ENCODE peak calls at places on chromosomes 13 and 19, in ten cellular contexts. One of them, this sample, is unnamed.

GRCh38 chr13:50033696-50034095 is 18.5 kb downstream of the KCNRG start:
- DNase-seq in GM23338: no peak
- DNase-seq in HepG2: no peak
- DNase-seq in upper lobe of left lung: no peak
- DNase-seq in stomach: no peak
- DNase-seq in breast epithelium: no peak
- DNase-seq in transverse colon: no peak
- DNase-seq in SK-N-SH: no peak
- DNase-seq in endothelial cell of umbilical vein: no peak
- DNase-seq in suprapubic skin: no peak
- DNase-seq in this sample: no peak

GRCh38 chr19:29287061-29287460 is 74.1 kb upstream of the UQCRFS1 start:
- DNase-seq in endothelial cell of umbilical vein: no peak
- DNase-seq in GM23338: no peak
- DNase-seq in upper lobe of left lung: peak; percentile 7
- DNase-seq in transverse colon: no peak
- DNase-seq in stomach: no peak
- DNase-seq in breast epithelium: no peak
- DNase-seq in SK-N-SH: peak; percentile 47
- DNase-seq in HepG2: no peak
- DNase-seq in suprapubic skin: no peak
- DNase-seq in this sample: no peak

GRCh38 chr13:76725211-76725610 is 161.0 kb downstream of the KCTD12 start:
- DNase-seq in HepG2: no peak
- DNase-seq in suprapubic skin: no peak
- DNase-seq in SK-N-SH: no peak
- DNase-seq in transverse colon: no peak
- DNase-seq in stomach: no peak
- DNase-seq in breast epithelium: no peak
- DNase-seq in endothelial cell of umbilical vein: peak; percentile 92
- DNase-seq in upper lobe of left lung: no peak
- DNase-seq in GM23338: no peak
- DNase-seq in this sample: no peak

GRCh38 chr13:20492641-20493040 is 33.0 kb downstream of the CRYL1 start:
- DNase-seq in stomach: no peak
- DNase-seq in upper lobe of left lung: no peak
- DNase-seq in HepG2: peak; percentile 46
- DNase-seq in breast epithelium: no peak
- DNase-seq in GM23338: peak; percentile 62
- DNase-seq in endothelial cell of umbilical vein: peak; percentile 40
- DNase-seq in SK-N-SH: no peak
- DNase-seq in suprapubic skin: no peak
- DNase-seq in transverse colon: peak; percentile 30
- DNase-seq in this sample: no peak

GRCh38 chr19:14649020-14649419 is 25.6 kb downstream of the ADGRE3 start:
- DNase-seq in breast epithelium: no peak
- DNase-seq in transverse colon: no peak
- DNase-seq in GM23338: no peak
- DNase-seq in stomach: no peak
- DNase-seq in SK-N-SH: no peak
- DNase-seq in endothelial cell of umbilical vein: no peak
- DNase-seq in HepG2: no peak
- DNase-seq in upper lobe of left lung: no peak
- DNase-seq in suprapubic skin: no peak
- DNase-seq in this sample: no peak

GRCh38 chr13:33285420-33286124 is at the start of gene STARD13:
- DNase-seq in endothelial cell of umbilical vein: peak; percentile 98
- DNase-seq in HepG2: peak; percentile 92
- DNase-seq in breast epithelium: peak; percentile 93
- DNase-seq in suprapubic skin: peak; percentile 97
- DNase-seq in stomach: peak; percentile 92
- DNase-seq in transverse colon: peak; percentile 93
- DNase-seq in upper lobe of left lung: peak; percentile 93
- DNase-seq in GM23338: peak; percentile 95
- DNase-seq in SK-N-SH: peak; percentile 51
- DNase-seq in this sample: peak; percentile 82

GRCh38 chr13:42985312-42986175 is 6.5 kb downstream of the EPSTI1 start:
- DNase-seq in SK-N-SH: peak; percentile 53
- DNase-seq in upper lobe of left lung: no peak
- DNase-seq in GM23338: no peak
- DNase-seq in breast epithelium: no peak
- DNase-seq in suprapubic skin: no peak
- DNase-seq in endothelial cell of umbilical vein: no peak
- DNase-seq in HepG2: no peak
- DNase-seq in stomach: peak; percentile 46
- DNase-seq in transverse colon: peak; percentile 81
- DNase-seq in this sample: no peak

GRCh38 chr19:46299004-46299509 is 2.2 kb downstream of the HIF3A start:
- DNase-seq in suprapubic skin: peak; percentile 95
- DNase-seq in GM23338: no peak
- DNase-seq in SK-N-SH: peak; percentile 99
- DNase-seq in stomach: peak; percentile 99
- DNase-seq in transverse colon: peak; percentile 98
- DNase-seq in breast epithelium: peak; percentile 91
- DNase-seq in endothelial cell of umbilical vein: peak; percentile 95
- DNase-seq in upper lobe of left lung: peak; percentile 95
- DNase-seq in HepG2: peak; percentile 54
- DNase-seq in this sample: peak; percentile 90

GRCh38 chr13:44879452-44880058 is 109.7 kb downstream of the NUFIP1 start:
- DNase-seq in stomach: no peak
- DNase-seq in SK-N-SH: peak; percentile 18
- DNase-seq in transverse colon: peak; percentile 31
- DNase-seq in HepG2: no peak
- DNase-seq in breast epithelium: no peak
- DNase-seq in suprapubic skin: no peak
- DNase-seq in GM23338: peak; percentile 51
- DNase-seq in upper lobe of left lung: peak; percentile 34
- DNase-seq in endothelial cell of umbilical vein: peak; percentile 48
- DNase-seq in this sample: no peak

GRCh38 chr19:1237754-1238372 is at the start of gene CBARP:
- DNase-seq in transverse colon: no peak
- DNase-seq in suprapubic skin: no peak
- DNase-seq in upper lobe of left lung: no peak
- DNase-seq in breast epithelium: no peak
- DNase-seq in GM23338: no peak
- DNase-seq in HepG2: no peak
- DNase-seq in endothelial cell of umbilical vein: no peak
- DNase-seq in SK-N-SH: peak; percentile 91
- DNase-seq in stomach: no peak
- DNase-seq in this sample: no peak

GRCh38 chr19:41543582-41543981 is 32.4 kb upstream of the CEACAM21 start:
- DNase-seq in GM23338: no peak
- DNase-seq in stomach: no peak
- DNase-seq in HepG2: no peak
- DNase-seq in transverse colon: no peak
- DNase-seq in suprapubic skin: no peak
- DNase-seq in endothelial cell of umbilical vein: no peak
- DNase-seq in upper lobe of left lung: no peak
- DNase-seq in SK-N-SH: no peak
- DNase-seq in breast epithelium: no peak
- DNase-seq in this sample: no peak

GRCh38 chr19:41548047-41548446 is 27.9 kb upstream of the CEACAM21 start:
- DNase-seq in stomach: no peak
- DNase-seq in transverse colon: no peak
- DNase-seq in GM23338: no peak
- DNase-seq in upper lobe of left lung: no peak
- DNase-seq in SK-N-SH: no peak
- DNase-seq in suprapubic skin: no peak
- DNase-seq in HepG2: no peak
- DNase-seq in breast epithelium: no peak
- DNase-seq in endothelial cell of umbilical vein: no peak
- DNase-seq in this sample: no peak

GRCh38 chr19:41546386-41546789 is 29.6 kb upstream of the CEACAM21 start:
- DNase-seq in transverse colon: peak; percentile 58
- DNase-seq in HepG2: no peak
- DNase-seq in upper lobe of left lung: peak; percentile 60
- DNase-seq in suprapubic skin: no peak
- DNase-seq in GM23338: no peak
- DNase-seq in SK-N-SH: no peak
- DNase-seq in endothelial cell of umbilical vein: no peak
- DNase-seq in stomach: no peak
- DNase-seq in breast epithelium: no peak
- DNase-seq in this sample: peak; percentile 87

GRCh38 chr19:41547569-41547968 is 28.4 kb upstream of the CEACAM21 start:
- DNase-seq in endothelial cell of umbilical vein: no peak
- DNase-seq in upper lobe of left lung: no peak
- DNase-seq in suprapubic skin: no peak
- DNase-seq in stomach: no peak
- DNase-seq in SK-N-SH: no peak
- DNase-seq in GM23338: no peak
- DNase-seq in breast epithelium: no peak
- DNase-seq in HepG2: no peak
- DNase-seq in transverse colon: no peak
- DNase-seq in this sample: no peak

GRCh38 chr19:41545547-41545946 is 30.4 kb upstream of the CEACAM21 start:
- DNase-seq in upper lobe of left lung: no peak
- DNase-seq in SK-N-SH: no peak
- DNase-seq in breast epithelium: no peak
- DNase-seq in GM23338: no peak
- DNase-seq in transverse colon: no peak
- DNase-seq in HepG2: no peak
- DNase-seq in suprapubic skin: no peak
- DNase-seq in endothelial cell of umbilical vein: no peak
- DNase-seq in stomach: no peak
- DNase-seq in this sample: no peak
- H3K4me1 ChIP-seq in upper lobe of left lung: peaks cover 28% of the 10 kb centered on the region
- H3K4me1 ChIP-seq in SK-N-SH: no peaks in the 10 kb centered on the region
- H3K4me1 ChIP-seq in breast epithelium: no peaks in the 10 kb centered on the region
- H3K4me1 ChIP-seq in GM23338: peaks cover 28% of the 10 kb centered on the region
- H3K4me1 ChIP-seq in transverse colon: no peaks in the 10 kb centered on the region
- H3K4me1 ChIP-seq in HepG2: peaks cover 9% of the 10 kb centered on the region
- H3K4me1 ChIP-seq in suprapubic skin: peaks cover 7% of the 10 kb centered on the region
- H3K4me1 ChIP-seq in endothelial cell of umbilical vein: peaks cover 38% of the 10 kb centered on the region
- H3K4me1 ChIP-seq in stomach: no peaks in the 10 kb centered on the region
- H3K4me1 ChIP-seq in this sample: peaks cover 92% of the 10 kb centered on the region

DNA sequence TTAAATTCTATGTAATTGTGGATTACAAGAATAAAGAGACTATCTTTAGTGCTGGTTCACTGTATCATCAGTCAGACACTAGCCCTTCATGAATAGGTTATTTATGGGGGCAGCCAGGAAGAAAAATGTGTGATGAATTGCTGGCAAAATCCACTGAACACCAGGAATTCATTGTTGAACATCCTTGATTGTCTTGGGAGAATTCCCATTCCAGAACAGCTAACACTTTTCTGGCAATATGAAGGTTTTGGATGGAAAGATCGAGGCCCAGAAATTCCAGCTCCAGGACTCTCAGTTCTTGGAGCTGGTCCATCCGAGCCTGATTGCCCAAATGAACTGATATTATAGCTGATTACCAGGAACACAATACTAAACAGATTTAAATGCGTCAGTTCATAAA is 11.5 kb upstream of the SPART start:
- DNase-seq in endothelial cell of umbilical vein: no peak
- DNase-seq in GM23338: no peak
- DNase-seq in HepG2: no peak
- DNase-seq in breast epithelium: no peak
- DNase-seq in upper lobe of left lung: no peak
- DNase-seq in transverse colon: no peak
- DNase-seq in suprapubic skin: peak; percentile 77
- DNase-seq in stomach: no peak
- DNase-seq in SK-N-SH: no peak
- DNase-seq in this sample: no peak
- TF ChIP-seq POLR2AphosphoS5 in endothelial cell of umbilical vein: no peak
- TF ChIP-seq POLR2AphosphoS5 in GM23338: no peak
- TF ChIP-seq POLR2AphosphoS5 in HepG2: no peak
- TF ChIP-seq POLR2AphosphoS5 in breast epithelium: peak; percentile 36
- TF ChIP-seq POLR2AphosphoS5 in upper lobe of left lung: no peak
- TF ChIP-seq POLR2AphosphoS5 in transverse colon: no peak
- TF ChIP-seq POLR2AphosphoS5 in suprapubic skin: no peak
- TF ChIP-seq POLR2AphosphoS5 in stomach: no peak
- TF ChIP-seq POLR2AphosphoS5 in SK-N-SH: no peak
- TF ChIP-seq POLR2AphosphoS5 in this sample: no peak

DNA sequence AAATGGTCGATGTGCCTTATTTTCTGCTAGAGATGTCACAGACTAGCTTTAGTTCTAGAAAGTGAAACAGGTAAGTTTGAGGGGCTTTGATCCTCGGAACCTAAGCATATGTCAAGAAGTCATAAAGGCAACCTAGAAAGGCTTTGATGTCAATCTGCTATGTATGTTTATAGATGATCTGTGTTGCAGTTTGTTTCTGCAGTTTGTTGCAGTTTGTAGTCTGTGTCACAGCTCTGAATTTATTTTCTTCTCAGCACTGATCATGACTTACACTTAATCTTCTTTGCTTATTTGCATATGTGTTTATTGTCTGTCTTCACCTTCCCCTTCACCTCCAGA is 5.9 kb downstream of the LSM14A start:
- DNase-seq in upper lobe of left lung: no peak
- DNase-seq in endothelial cell of umbilical vein: no peak
- DNase-seq in SK-N-SH: no peak
- DNase-seq in suprapubic skin: no peak
- DNase-seq in breast epithelium: no peak
- DNase-seq in stomach: no peak
- DNase-seq in GM23338: no peak
- DNase-seq in HepG2: no peak
- DNase-seq in transverse colon: no peak
- DNase-seq in this sample: no peak
- H3K4me1 ChIP-seq in upper lobe of left lung: peaks cover 83% of the 10 kb centered on the region
- H3K4me1 ChIP-seq in endothelial cell of umbilical vein: peaks cover 52% of the 10 kb centered on the region
- H3K4me1 ChIP-seq in SK-N-SH: peaks cover 15% of the 10 kb centered on the region
- H3K4me1 ChIP-seq in suprapubic skin: peaks cover 89% of the 10 kb centered on the region
- H3K4me1 ChIP-seq in breast epithelium: peaks cover 35% of the 10 kb centered on the region
- H3K4me1 ChIP-seq in stomach: peaks cover 67% of the 10 kb centered on the region
- H3K4me1 ChIP-seq in GM23338: peaks cover 39% of the 10 kb centered on the region
- H3K4me1 ChIP-seq in HepG2: peaks cover 78% of the 10 kb centered on the region
- H3K4me1 ChIP-seq in transverse colon: peaks cover 72% of the 10 kb centered on the region
- H3K4me1 ChIP-seq in this sample: peaks cover 100% of the 10 kb centered on the region

GRCh38 chr19:27736225-27736624 is 1476.7 kb downstream of the UQCRFS1 start:
- DNase-seq in HepG2: no peak
- DNase-seq in endothelial cell of umbilical vein: no peak
- DNase-seq in stomach: no peak
- DNase-seq in suprapubic skin: no peak
- DNase-seq in breast epithelium: no peak
- DNase-seq in upper lobe of left lung: no peak
- DNase-seq in GM23338: no peak
- DNase-seq in transverse colon: no peak
- DNase-seq in SK-N-SH: no peak
- DNase-seq in this sample: no peak

GRCh38 chr19:27741236-27741635 is 1471.7 kb downstream of the UQCRFS1 start:
- DNase-seq in transverse colon: no peak
- DNase-seq in suprapubic skin: peak; percentile 14
- DNase-seq in GM23338: no peak
- DNase-seq in stomach: peak; percentile 9
- DNase-seq in breast epithelium: peak; percentile 4
- DNase-seq in upper lobe of left lung: no peak
- DNase-seq in endothelial cell of umbilical vein: no peak
- DNase-seq in HepG2: no peak
- DNase-seq in SK-N-SH: no peak
- DNase-seq in this sample: no peak

GRCh38 chr19:27738569-27739193 is 1474.3 kb downstream of the UQCRFS1 start:
- DNase-seq in GM23338: no peak
- DNase-seq in suprapubic skin: no peak
- DNase-seq in stomach: no peak
- DNase-seq in upper lobe of left lung: no peak
- DNase-seq in transverse colon: no peak
- DNase-seq in endothelial cell of umbilical vein: no peak
- DNase-seq in breast epithelium: peak; percentile 10
- DNase-seq in HepG2: no peak
- DNase-seq in SK-N-SH: no peak
- DNase-seq in this sample: no peak

GRCh38 chr19:27742041-27742440 is 1470.9 kb downstream of the UQCRFS1 start:
- DNase-seq in SK-N-SH: no peak
- DNase-seq in upper lobe of left lung: no peak
- DNase-seq in breast epithelium: peak; percentile 14
- DNase-seq in stomach: no peak
- DNase-seq in endothelial cell of umbilical vein: no peak
- DNase-seq in GM23338: no peak
- DNase-seq in transverse colon: no peak
- DNase-seq in suprapubic skin: no peak
- DNase-seq in HepG2: no peak
- DNase-seq in this sample: no peak

GRCh38 chr19:27740396-27740795 is 1472.6 kb downstream of the UQCRFS1 start:
- DNase-seq in upper lobe of left lung: no peak
- DNase-seq in GM23338: no peak
- DNase-seq in HepG2: no peak
- DNase-seq in stomach: peak; percentile 15
- DNase-seq in transverse colon: no peak
- DNase-seq in endothelial cell of umbilical vein: no peak
- DNase-seq in SK-N-SH: no peak
- DNase-seq in suprapubic skin: peak; percentile 21
- DNase-seq in breast epithelium: no peak
- DNase-seq in this sample: no peak
- TF ChIP-seq POLR2AphosphoS5 in upper lobe of left lung: no peak
- TF ChIP-seq POLR2AphosphoS5 in GM23338: no peak
- TF ChIP-seq POLR2AphosphoS5 in HepG2: no peak
- TF ChIP-seq POLR2AphosphoS5 in stomach: no peak
- TF ChIP-seq POLR2AphosphoS5 in transverse colon: no peak
- TF ChIP-seq POLR2AphosphoS5 in endothelial cell of umbilical vein: no peak
- TF ChIP-seq POLR2AphosphoS5 in SK-N-SH: no peak
- TF ChIP-seq POLR2AphosphoS5 in suprapubic skin: no peak
- TF ChIP-seq POLR2AphosphoS5 in breast epithelium: no peak
- TF ChIP-seq POLR2AphosphoS5 in this sample: no peak

This sample was measured in spleen.